ENCODE peak calls at places on chromosomes 5 and 9, in ten cellular contexts. N is right cardiac atrium; R is naive thymus-derived CD4-positive, alpha-beta T cell; O is heart left ventricle; L is hepatocyte; J is uterus; K is ovary; S is NT2/D1; X is psoas muscle; A is fibroblast of lung. I is an unnamed sample. For H3K9me3, the result is how much of the 10 kb centered on the place peaks cover.

GRCh38 chr5:125550237-125550636 is 803.8 kb upstream of the ZNF608 start:
- DNase-seq in N (no peak), R (no peak), O (no peak), L (no peak), J (no peak), K (no peak), S (no peak), X (no peak), A (peak), I (no peak)

GRCh38 chr5:66987126-66987525 is 209.5 kb downstream of the CD180 start:
- DNase-seq in N (no peak), R (no peak), O (no peak), L (no peak), J (no peak), K (no peak), S (no peak), X (no peak), A (peak), I (no peak)

GRCh38 chr5:123976393-123977029 is 464.5 kb downstream of the CSNK1G3 start:
- DNase-seq in N (no peak), R (no peak), O (no peak), L (no peak), J (no peak), K (no peak), S (no peak), X (no peak), A (no peak), I (no peak)

GRCh38 chr5:179427032-179427675 is 81.9 kb upstream of the ADAMTS2 start:
- DNase-seq in N (no peak), R (no peak), O (no peak), L (no peak), J (no peak), K (no peak), S (no peak), X (no peak), A (no peak), I (no peak)

GRCh38 chr5:54518146-54519082 is 855 bp downstream of the SNX18 start:
- DNase-seq in N (peak), R (peak), O (peak), L (peak), J (peak), K (peak), S (no peak), X (peak), A (peak), I (peak)

GRCh38 chr9:12784461-12785250 is 9.8 kb downstream of the LURAP1L start:
- DNase-seq in N (no peak), R (no peak), O (no peak), L (peak), J (no peak), K (no peak), S (no peak), X (no peak), A (peak), I (no peak)

GRCh38 chr9:134698587-134699342 is 57.2 kb downstream of the COL5A1 start:
- DNase-seq in N (peak), R (peak), O (peak), L (peak), J (peak), K (peak), S (peak), X (peak), A (no peak), I (peak)

GRCh38 chr9:115015018-115015635 is 84.7 kb upstream of the TNFSF8 start:
- DNase-seq in N (peak), R (no peak), O (no peak), L (peak), J (no peak), K (no peak), S (peak), X (no peak), A (peak), I (no peak)

GRCh38 chr9:34553511-34554021 is 30.8 kb upstream of the ENHO start:
- DNase-seq in N (no peak), R (no peak), O (no peak), L (no peak), J (no peak), K (no peak), S (no peak), X (peak), A (no peak), I (no peak)

GRCh38 chr5:107370569-107370968 is 300.2 kb downstream of the EFNA5 start:
- DNase-seq in N (no peak), R (no peak), O (no peak), L (no peak), J (no peak), K (no peak), S (no peak), X (no peak), A (no peak), I (no peak)

GRCh38 chr5:12467799-12468198 is 563.6 kb upstream of the CTNND2 start:
- DNase-seq in N (peak), R (no peak), O (no peak), L (no peak), J (no peak), K (no peak), S (no peak), X (no peak), A (no peak), I (no peak)
- H3K9me3 ChIP-seq in N (under half), R (under half), O (under half), L (under half), J (under half), K (under half), S (under half), X (under half), A (under half), I (under half)

DNA sequence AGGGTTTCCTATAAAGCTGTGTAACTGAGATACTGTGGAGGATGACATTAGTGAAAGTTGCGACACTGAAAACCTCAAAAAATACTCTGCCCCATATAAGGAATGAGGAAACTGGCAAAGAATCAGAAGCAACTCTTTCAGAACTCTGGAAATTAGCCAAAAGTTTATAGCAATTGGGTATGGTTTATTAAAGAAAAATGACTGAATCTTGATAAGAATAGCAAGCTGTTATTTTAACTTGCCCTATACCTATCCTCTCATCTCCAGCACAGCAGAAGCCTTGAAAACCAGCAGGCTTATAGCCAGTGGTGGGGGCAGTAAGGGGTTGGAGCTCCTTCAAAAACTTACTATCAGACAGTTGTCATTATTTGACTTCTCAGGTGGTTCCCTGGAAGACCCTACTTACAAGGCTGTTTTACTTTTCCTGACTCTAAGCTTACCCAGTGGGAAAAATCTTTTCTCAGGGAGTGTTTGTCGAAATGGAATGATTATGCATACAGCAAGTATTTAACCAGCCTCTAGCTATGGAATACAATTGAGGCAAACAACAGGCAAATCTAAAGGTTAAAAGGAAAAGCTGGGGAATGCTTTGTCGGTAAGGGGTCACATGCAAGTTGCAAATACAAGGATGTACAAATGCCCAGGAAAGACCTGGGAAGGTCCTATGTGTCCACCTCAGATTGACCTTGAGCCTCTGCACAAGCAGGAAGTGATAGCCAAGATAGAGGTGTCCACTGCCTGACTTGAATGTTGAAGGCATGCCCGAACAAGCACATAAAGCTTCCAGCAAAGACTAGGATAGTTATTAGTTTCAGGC is 21.0 kb upstream of the FAM151B start:
- DNase-seq in N (no peak), R (no peak), O (no peak), L (no peak), J (no peak), K (no peak), S (no peak), X (no peak), A (peak), I (no peak)
- H3K9me3 ChIP-seq in N (under half), R (under half), O (under half), L (under half), J (under half), K (under half), S (under half), X (under half), A (under half), I (under half)

DNA sequence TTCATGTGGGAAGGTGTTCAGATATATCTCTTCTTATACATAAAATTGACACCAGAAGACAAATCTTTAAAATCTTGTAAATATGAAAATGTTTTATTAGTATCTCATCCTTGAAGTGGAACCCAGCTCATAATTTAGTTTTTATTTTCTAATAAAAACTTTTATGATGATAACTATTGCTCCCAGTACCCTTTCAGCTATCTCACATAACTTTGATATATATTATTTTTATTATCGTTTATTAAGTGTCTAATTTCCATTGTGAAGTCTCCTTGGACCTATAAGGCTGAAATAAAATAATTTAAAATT is 16.0 kb downstream of the PCDHB15 start:
- DNase-seq in N (no peak), R (no peak), O (no peak), L (no peak), J (no peak), K (no peak), S (no peak), X (no peak), A (no peak), I (no peak)
- H3K9me3 ChIP-seq in N (under half), R (under half), O (half or more), L (half or more), J (half or more), K (under half), S (half or more), X (half or more), A (under half), I (under half)

GRCh38 chr9:79569814-79570448 is 1.8 kb upstream of the TLE4 start:
- DNase-seq in N (no peak), R (no peak), O (no peak), L (no peak), J (no peak), K (no peak), S (no peak), X (no peak), A (no peak), I (no peak)

GRCh38 chr9:79570449-79571308 is 1.1 kb upstream of the TLE4 start:
- DNase-seq in N (peak), R (peak), O (peak), L (peak), J (peak), K (no peak), S (no peak), X (peak), A (peak), I (peak)

GRCh38 chr9:79571309-79572031 is at the start of gene TLE4:
- DNase-seq in N (peak), R (peak), O (peak), L (peak), J (peak), K (peak), S (peak), X (peak), A (peak), I (peak)

GRCh38 chr9:79567671-79568098 is 4.1 kb upstream of the TLE4 start:
- DNase-seq in N (no peak), R (no peak), O (no peak), L (no peak), J (no peak), K (no peak), S (no peak), X (no peak), A (no peak), I (no peak)

DNA sequence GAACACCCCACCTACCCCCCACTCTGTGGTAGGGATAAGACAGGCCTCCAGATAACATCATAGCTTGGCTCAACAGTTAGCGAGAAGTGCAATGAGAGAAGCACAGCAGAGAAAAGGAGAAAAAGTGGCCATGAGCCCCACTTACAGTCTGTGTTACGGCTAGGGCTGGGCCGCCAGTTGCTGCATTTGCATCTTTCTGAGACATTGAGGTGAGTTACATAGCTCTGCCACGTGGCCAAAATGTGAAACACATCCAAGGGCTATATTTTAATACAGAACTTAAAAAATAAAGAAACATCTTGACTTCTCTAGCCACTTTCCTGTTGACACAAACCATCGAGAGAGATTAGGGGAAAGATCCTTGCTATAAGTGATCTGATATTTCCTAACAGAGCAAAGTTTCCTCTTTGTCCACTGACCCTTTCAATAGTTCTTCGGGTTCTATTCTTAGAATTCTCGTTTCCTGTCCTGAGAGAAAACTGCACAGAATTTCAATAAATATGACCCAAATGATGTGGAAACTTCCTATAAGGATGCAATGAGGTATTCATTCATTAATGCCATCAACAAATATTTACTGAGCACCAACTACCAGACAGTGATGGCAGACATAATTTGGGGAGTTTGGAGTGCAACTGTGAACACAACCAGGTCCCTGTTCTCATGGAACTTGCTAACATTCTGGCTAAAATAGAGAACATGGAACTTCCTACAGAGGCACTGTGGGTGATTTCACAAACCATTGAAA is 3.3 kb upstream of the TLE4 start:
- DNase-seq in N (peak), R (no peak), O (no peak), L (no peak), J (no peak), K (no peak), S (no peak), X (no peak), A (no peak), I (no peak)
- H3K9me3 ChIP-seq in N (under half), R (under half), O (under half), L (under half), J (under half), K (under half), S (under half), X (under half), A (under half), I (under half)

GRCh38 chr9:112323378-112323854 is 10.0 kb downstream of the PTBP3 start:
- DNase-seq in N (no peak), R (no peak), O (no peak), L (no peak), J (no peak), K (no peak), S (no peak), X (no peak), A (no peak), I (no peak)
- H3K9me3 ChIP-seq in N (under half), R (under half), O (under half), L (under half), J (under half), K (under half), S (under half), X (under half), A (under half), I (under half)

GRCh38 chr5:14521748-14522147 is 59.8 kb upstream of the OTULINL start:
- DNase-seq in N (no peak), R (no peak), O (no peak), L (no peak), J (no peak), K (no peak), S (no peak), X (no peak), A (no peak), I (no peak)
- H3K9me3 ChIP-seq in N (under half), R (under half), O (under half), L (under half), J (under half), K (under half), S (under half), X (under half), A (under half), I (under half)

I was measured in T-helper 17 cell.